ENCODE peak calls at places on chromosome 20, in four cellular contexts. Q is endothelial cell of umbilical vein, W is heart left ventricle, V is dorsolateral prefrontal cortex. M is an unnamed sample.
A peak's percentile ranks its signal among the peaks of the same experiment; 100 is the strongest.

GRCh38 chr20:38255389-38255788 is 5.1 kb downstream of the KIAA1755 start:
- DNase-seq in W (no peak), Q (no peak), V (no peak), M (no peak)

GRCh38 chr20:62900692-62901584 is 25.4 kb downstream of the DIDO1 start:
- DNase-seq in V (no peak), W (no peak), Q (peak; percentile 19), M (peak; percentile 53)

GRCh38 chr20:3237958-3238615 is 903 bp downstream of the SLC4A11 start:
- DNase-seq in W (no peak), V (no peak), Q (no peak), M (no peak)

GRCh38 chr20:770691-771090 is 2.4 kb upstream of the SLC52A3 start:
- DNase-seq in W (no peak), V (no peak), Q (no peak), M (no peak)

GRCh38 chr20:62924567-62925419 is 1.5 kb downstream of the DIDO1 start:
- DNase-seq in Q (peak; percentile 47), V (no peak), W (no peak), M (peak; percentile 40)

GRCh38 chr20:62063601-62063980 is 2.1 kb downstream of the TAF4 start:
- DNase-seq in Q (no peak), V (peak; percentile 57), W (no peak), M (peak; percentile 19)

GRCh38 chr20:4730782-4731181 is 9.1 kb downstream of the PRND start:
- DNase-seq in W (no peak), Q (peak; percentile 63), V (no peak), M (no peak)

GRCh38 chr20:63895886-63896135 is 885 bp downstream of the DNAJC5 start:
- DNase-seq in W (no peak), V (no peak), Q (no peak), M (no peak)

GRCh38 chr20:16608265-16608636 is 35.0 kb upstream of the KIF16B start:
- DNase-seq in V (no peak), W (no peak), Q (no peak), M (peak; percentile 14)

GRCh38 chr20:12968472-12968871 is 40.3 kb upstream of the SPTLC3 start:
- DNase-seq in Q (no peak), W (no peak), V (no peak), M (no peak)
- H3K4me3 ChIP-seq in Q (no peak overlapping the region), W (no peak overlapping the region), V (no peak overlapping the region), M (no peak overlapping the region)

GRCh38 chr20:17971571-17972013 is 2.8 kb downstream of the MGME1 start:
- DNase-seq in W (no peak), V (no peak), Q (peak; percentile 86), M (no peak)
- H3K27ac ChIP-seq in W (peak overlapping the region; percentile 90), V (peak overlapping the region; percentile 95), Q (peak overlapping the region; percentile 92), M (peak overlapping the region; percentile 97)

GRCh38 chr20:40688129-40689099 is 622 bp downstream of the MAFB start:
- DNase-seq in W (no peak), V (no peak), Q (no peak), M (no peak)
- H3K4me3 ChIP-seq in W (peak overlapping the region; percentile 65), V (peak overlapping the region; percentile 76), Q (peak overlapping the region; percentile 58), M (peak overlapping the region; percentile 38)

GRCh38 chr20:57620999-57621398 is 773 bp upstream of the ZBP1 start:
- DNase-seq in V (no peak), W (peak; percentile 20), Q (no peak), M (peak; percentile 58)
- H3K27ac ChIP-seq in V (no peak overlapping the region), W (no peak overlapping the region), Q (no peak overlapping the region), M (peak overlapping the region; percentile 75)

GRCh38 chr20:46894971-46895905 is 595 bp downstream of the EYA2 start:
- DNase-seq in Q (no peak), W (no peak), V (no peak), M (peak; percentile 15)

GRCh38 chr20:46895906-46896242 is 1.2 kb downstream of the EYA2 start:
- DNase-seq in V (no peak), Q (no peak), W (no peak), M (no peak)

GRCh38 chr20:46893051-46893450 is 1.6 kb upstream of the EYA2 start:
- DNase-seq in W (no peak), V (no peak), Q (no peak), M (no peak)

GRCh38 chr20:46894579-46894958 is at the start of gene EYA2:
- DNase-seq in V (no peak), W (no peak), Q (no peak), M (peak; percentile 16)

GRCh38 chr20:46893877-46894578 is 615 bp upstream of the EYA2 start:
- DNase-seq in Q (no peak), V (no peak), W (no peak), M (no peak)
- H3K4me3 ChIP-seq in Q (no peak overlapping the region), V (peak overlapping the region; percentile 66), W (peak overlapping the region; percentile 14), M (no peak overlapping the region)

DNA sequence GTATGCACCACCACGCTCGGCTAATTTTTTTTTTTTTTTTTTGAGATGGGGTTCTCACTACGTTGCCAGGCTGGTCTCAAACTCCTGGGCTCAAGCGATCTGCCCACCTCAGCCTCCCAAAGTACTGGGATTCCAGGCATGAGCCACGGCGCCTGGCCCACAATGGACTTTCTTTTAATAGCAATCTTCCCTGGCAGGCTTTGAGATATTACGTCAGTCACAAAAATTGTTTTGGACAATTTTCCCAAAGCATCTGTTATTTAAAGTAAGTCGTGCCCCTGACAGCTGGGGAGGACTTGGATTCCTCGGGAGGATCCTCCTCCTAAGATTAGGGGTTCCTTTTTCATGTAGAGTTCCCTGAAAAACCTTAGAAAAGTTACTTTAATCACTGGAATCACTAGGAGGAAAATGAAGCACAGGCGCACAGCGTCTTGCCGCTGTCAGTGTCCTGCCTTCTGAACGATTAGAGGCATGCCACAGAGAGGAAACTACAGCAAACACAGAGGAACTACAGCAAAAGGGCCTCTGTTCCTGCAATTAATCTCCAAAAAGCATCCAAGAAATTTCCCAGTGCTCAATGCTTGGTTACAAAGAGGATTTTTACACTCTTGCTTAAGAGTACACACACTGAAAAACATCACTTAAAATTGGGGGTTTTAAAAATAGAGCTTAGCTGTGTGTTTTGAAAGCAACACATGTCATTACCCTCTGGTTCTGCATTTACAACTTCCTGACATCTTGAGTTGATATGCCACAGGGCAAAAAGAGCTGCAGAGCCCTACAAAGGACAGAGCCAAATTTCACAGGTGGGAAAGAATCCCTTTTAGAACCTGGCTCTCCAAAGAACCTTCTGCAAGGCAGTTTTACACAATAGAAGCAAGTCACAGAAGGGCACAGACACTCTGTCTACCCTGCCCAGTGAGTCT is 4.5 kb downstream of the ACSS1 start:
- DNase-seq in Q (peak; percentile 27), W (peak; percentile 83), V (peak; percentile 33), M (peak; percentile 22)
- H3K27ac ChIP-seq in Q (no peak overlapping the region), W (peak overlapping the region; percentile 98), V (peak overlapping the region; percentile 98), M (peak overlapping the region; percentile 98)

DNA sequence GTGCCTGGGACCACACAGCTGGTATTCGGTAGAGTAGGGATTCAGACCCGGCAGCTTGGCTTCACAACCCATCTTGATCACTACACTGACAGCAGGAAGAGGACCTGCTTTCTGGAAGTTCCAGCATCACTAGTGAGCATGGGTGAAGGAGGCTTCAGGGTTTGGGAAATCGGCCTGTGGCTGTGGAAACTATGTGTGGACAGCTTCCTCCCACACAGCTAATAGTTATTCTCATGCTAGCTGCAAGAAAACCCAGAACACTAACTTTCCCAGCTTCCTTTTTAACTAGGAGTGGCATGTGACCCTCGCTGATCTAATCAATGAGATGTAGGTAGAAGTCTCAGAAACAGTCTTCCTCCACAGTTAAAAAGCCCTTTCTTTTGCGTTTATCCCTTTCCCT is 36.3 kb upstream of the SIRPA start:
- DNase-seq in Q (no peak), W (no peak), V (no peak), M (no peak)
- H3K4me3 ChIP-seq in Q (no peak overlapping the region), W (no peak overlapping the region), V (no peak overlapping the region), M (no peak overlapping the region)

GRCh38 chr20:41726727-41727126 is 108.5 kb upstream of the CHD6 start:
- DNase-seq in V (no peak), W (no peak), Q (no peak), M (no peak)
- H3K27ac ChIP-seq in V (no peak overlapping the region), W (no peak overlapping the region), Q (no peak overlapping the region), M (no peak overlapping the region)

M was measured in transverse colon.